ENCODE peak calls at places on chromosomes 1 and 21, in six cellular contexts. X is thoracic aorta; R is transverse colon; H is CD4-positive, alpha-beta memory T cell; P is right lobe of liver; D is lung. T is an unnamed sample.
A peak's percentile ranks its signal among the peaks of the same experiment; 100 is the strongest.

GRCh38 chr21:35559881-35560280 is 500.4 kb downstream of the SETD4 start:
- DNase-seq in H (no peak), P (no peak), X (no peak), R (no peak), D (no peak), T (no peak)

GRCh38 chr21:44954281-44954771 is 14.5 kb downstream of the SLX9 start:
- DNase-seq in X (no peak), D (no peak), H (no peak), R (no peak), P (peak; percentile 10), T (no peak)

GRCh38 chr1:18037651-18038050 is 69.9 kb upstream of the IGSF21 start:
- DNase-seq in X (no peak), H (no peak), D (no peak), P (no peak), R (peak; percentile 13), T (no peak)

GRCh38 chr1:186681806-186682205 is 1.6 kb upstream of the PTGS2 start:
- DNase-seq in X (no peak), R (no peak), D (no peak), P (no peak), H (no peak), T (no peak)

GRCh38 chr1:16172964-16173446 is 17.1 kb upstream of the EPHA2 start:
- DNase-seq in P (no peak), D (no peak), X (no peak), H (no peak), R (peak; percentile 70), T (no peak)

GRCh38 chr1:211236633-211237321 is 22.4 kb upstream of the RCOR3 start:
- DNase-seq in D (no peak), X (no peak), H (no peak), R (no peak), P (no peak), T (no peak)

GRCh38 chr1:203744008-203744972 is 20.7 kb upstream of the LAX1 start:
- DNase-seq in X (no peak), D (peak; percentile 36), H (peak; percentile 58), P (no peak), R (peak; percentile 36), T (no peak)

GRCh38 chr1:68228833-68229232 is 3.5 kb downstream of the WLS start:
- DNase-seq in P (no peak), R (no peak), X (no peak), H (no peak), D (no peak), T (no peak)

GRCh38 chr1:179094826-179095225 is 13.0 kb downstream of the TOR3A start:
- DNase-seq in X (no peak), R (no peak), P (no peak), D (no peak), H (no peak), T (no peak)

GRCh38 chr1:184376359-184376758 is 10.5 kb upstream of the C1orf21 start:
- DNase-seq in D (no peak), R (no peak), H (no peak), P (no peak), X (no peak), T (no peak)

GRCh38 chr1:95323117-95323516 is 89.1 kb downstream of the RWDD3 start:
- DNase-seq in P (no peak), X (no peak), D (no peak), R (no peak), H (no peak), T (no peak)

GRCh38 chr1:91440845-91441244 is 36.2 kb upstream of the HFM1 start:
- DNase-seq in D (no peak), R (no peak), H (no peak), P (no peak), X (no peak), T (no peak)

GRCh38 chr1:55056632-55056992 is 17.3 kb downstream of the PCSK9 start:
- DNase-seq in H (no peak), D (no peak), R (no peak), X (no peak), P (no peak), T (no peak)

GRCh38 chr1:231957361-231957760 is 330.8 kb downstream of the DISC1 start:
- DNase-seq in H (no peak), D (no peak), P (no peak), R (no peak), X (no peak), T (no peak)

DNA sequence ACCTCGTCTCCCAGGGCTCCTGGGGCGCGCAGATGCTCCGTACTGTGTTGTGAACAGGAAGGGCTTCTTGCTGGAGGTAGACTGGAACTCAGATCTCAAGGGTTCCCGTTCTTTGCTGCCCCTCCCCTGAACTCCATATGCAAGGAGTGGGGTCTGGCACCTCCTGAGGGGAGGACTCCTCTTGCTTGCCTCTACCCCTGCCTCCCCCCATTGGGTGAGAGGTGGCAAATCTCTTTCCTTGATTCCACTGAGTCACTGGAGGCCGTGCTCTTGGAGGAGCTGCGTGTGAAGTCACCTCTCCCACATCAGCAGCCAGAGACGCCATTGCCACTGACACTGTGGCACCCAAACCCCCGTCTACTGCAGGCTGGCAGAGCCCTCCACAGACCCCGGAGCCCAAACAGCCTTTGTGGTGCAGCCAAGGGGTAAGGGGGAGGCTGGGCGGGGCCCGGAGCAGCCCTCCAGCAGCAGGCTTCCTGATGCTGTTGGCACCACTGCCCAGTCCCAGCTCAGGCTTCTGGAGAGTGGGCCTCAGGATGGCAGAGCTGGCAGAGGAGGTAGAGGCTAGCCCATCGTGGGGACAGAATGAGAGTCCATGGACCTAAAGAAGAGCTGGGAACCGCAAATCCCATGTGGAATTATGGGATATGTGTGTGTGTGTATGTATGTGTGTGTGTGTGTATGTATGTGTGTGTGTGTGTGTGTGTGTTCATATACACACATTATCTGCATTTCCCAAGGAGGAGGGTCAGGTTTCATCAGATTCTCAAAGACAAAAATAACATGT is 104.9 kb upstream of the RUNX3 start:
- DNase-seq in R (no peak), H (no peak), X (no peak), P (no peak), D (no peak), T (no peak)
- H3K4me3 ChIP-seq in R (no peak overlapping the region), H (no peak overlapping the region), X (no peak overlapping the region), P (no peak overlapping the region), D (no peak overlapping the region), T (no peak overlapping the region)

DNA sequence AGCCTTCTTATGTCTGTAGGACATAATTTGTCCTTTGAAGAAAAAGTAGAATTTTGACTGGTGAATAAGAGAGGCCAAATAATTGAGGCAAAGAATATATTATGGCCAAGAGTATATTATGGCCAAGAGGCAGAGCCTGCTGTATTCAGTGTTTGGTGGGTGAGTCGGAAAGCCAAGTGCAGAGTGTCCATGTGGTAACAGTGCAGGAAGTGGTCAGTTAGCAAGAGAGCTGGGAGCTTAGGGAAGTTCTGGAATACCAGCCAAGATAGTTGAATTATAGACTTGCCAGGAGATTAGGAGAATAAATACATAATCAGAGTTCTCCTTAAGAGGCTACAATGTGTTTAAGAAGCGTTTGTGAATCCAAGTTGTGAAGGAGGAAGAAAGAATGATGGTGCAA is 131.5 kb upstream of the LMO4 start:
- DNase-seq in D (no peak), H (no peak), P (no peak), X (no peak), R (no peak), T (no peak)
- H3K4me1 ChIP-seq in D (no peaks in the 10 kb centered on the region), H (no peaks in the 10 kb centered on the region), P (no peaks in the 10 kb centered on the region), X (no peaks in the 10 kb centered on the region), R (no peaks in the 10 kb centered on the region), T (no peaks in the 10 kb centered on the region)

GRCh38 chr1:225434041-225434440 is 6.2 kb upstream of the LBR start:
- DNase-seq in R (no peak), H (no peak), P (no peak), D (no peak), X (no peak), T (no peak)

GRCh38 chr1:225428879-225429455 is 1.1 kb upstream of the LBR start:
- DNase-seq in R (no peak), D (no peak), H (no peak), P (no peak), X (no peak), T (no peak)

GRCh38 chr1:225430301-225430700 is 2.5 kb upstream of the LBR start:
- DNase-seq in D (no peak), X (no peak), R (no peak), H (no peak), P (no peak), T (no peak)

GRCh38 chr1:225428066-225428878 is 434 bp upstream of the LBR start:
- DNase-seq in H (peak; percentile 91), D (peak; percentile 92), P (peak; percentile 96), R (peak; percentile 95), X (peak; percentile 57), T (peak; percentile 91)

DNA sequence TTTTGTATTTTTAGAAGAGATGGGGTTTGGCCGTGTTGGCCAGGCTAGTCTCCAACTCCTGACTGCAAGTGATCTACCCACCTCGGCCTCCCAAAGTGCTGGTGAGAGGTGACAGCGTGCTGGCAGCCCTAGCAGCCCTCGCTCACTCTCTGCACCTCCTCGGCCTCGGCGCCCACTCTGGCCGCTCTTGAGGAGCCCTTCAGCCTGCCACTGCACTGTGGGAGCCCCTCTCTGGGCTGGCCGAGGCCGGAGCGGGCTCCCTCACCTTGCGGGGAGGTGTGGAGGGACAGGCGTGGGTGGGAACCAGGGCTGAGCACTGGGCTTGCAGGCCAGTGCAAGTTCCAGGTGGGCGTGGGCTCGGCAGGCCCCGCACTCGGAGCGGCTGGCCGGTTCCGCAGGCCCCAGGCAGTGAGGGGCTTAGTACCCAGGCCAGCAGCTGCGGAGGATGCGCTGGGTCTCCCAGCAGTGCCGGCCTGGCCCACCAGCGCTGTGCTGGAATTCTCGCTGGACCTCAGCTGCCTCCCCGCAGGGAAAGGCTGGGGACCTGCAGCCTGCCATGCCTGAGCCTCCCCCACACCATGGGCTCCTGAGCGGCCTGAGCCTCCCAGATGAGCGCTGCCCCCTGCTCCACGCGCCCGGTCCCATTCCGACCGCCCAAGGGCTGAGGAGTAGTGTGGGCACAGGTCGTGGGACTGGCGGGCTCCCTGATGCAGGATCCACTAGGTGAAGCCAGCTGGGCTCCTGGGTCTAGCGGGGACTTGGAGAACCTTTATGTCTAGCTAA is 3.4 kb upstream of the LBR start:
- DNase-seq in X (no peak), D (no peak), H (no peak), R (no peak), P (no peak), T (no peak)
- H3K4me3 ChIP-seq in X (no peak overlapping the region), D (no peak overlapping the region), H (no peak overlapping the region), R (no peak overlapping the region), P (no peak overlapping the region), T (no peak overlapping the region)

DNA sequence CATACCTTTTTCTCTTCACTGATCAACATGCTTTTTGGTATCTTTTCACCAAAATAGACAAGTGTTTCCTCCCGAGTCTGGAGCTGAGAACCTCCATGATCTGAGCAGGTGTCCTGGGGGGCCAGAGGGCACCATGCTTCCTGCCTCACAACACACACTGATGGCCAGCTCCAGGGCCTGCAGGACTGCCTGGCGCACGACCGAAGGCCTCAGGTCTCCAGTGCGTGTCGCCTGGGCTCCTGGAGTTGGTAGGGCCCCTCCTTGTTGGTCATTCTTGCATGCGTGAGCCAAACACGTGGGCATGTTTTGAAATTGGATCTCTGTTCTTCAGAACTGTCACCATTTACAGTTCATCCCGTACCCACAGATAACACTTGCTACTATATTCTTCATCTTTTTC is 64.4 kb downstream of the SLC37A1 start:
- DNase-seq in H (no peak), D (no peak), X (no peak), P (no peak), R (peak; percentile 2), T (no peak)
- H3K4me1 ChIP-seq in H (no peaks in the 10 kb centered on the region), D (peaks cover 4% of the 10 kb centered on the region), X (no peaks in the 10 kb centered on the region), P (no peaks in the 10 kb centered on the region), R (no peaks in the 10 kb centered on the region), T (no peaks in the 10 kb centered on the region)

T was measured in body of pancreas.